ENCODE peak calls at places on chromosomes 5 and 9, in four cellular contexts. Q, T, H and A are unnamed samples.

GRCh38 chr5:115549154-115549553 is 4.6 kb upstream of the FEM1C start:
- DNase-seq in Q (peak; percentile 26), T (peak; percentile 63), H (peak; percentile 19), A (no peak)

GRCh38 chr5:132840896-132841818 is 10.7 kb upstream of the SHROOM1 start:
- DNase-seq in Q (no peak), T (no peak), H (peak; percentile 34), A (no peak)

GRCh38 chr5:159887050-159887449 is 29.2 kb upstream of the ADRA1B start:
- DNase-seq in Q (no peak), T (no peak), H (peak; percentile 15), A (no peak)

GRCh38 chr5:111511174-111512025 is 935 bp downstream of the STARD4 start:
- DNase-seq in Q (no peak), T (no peak), H (peak; percentile 40), A (no peak)

GRCh38 chr9:120655005-120655622 is 59.2 kb downstream of the MEGF9 start:
- DNase-seq in Q (no peak), T (no peak), H (peak; percentile 70), A (peak; percentile 17)

GRCh38 chr9:127277770-127278169 is 13.2 kb downstream of the GARNL3 start:
- DNase-seq in Q (no peak), T (no peak), H (no peak), A (no peak)

GRCh38 chr5:66860199-66860975 is 264.2 kb downstream of the MAST4 start:
- DNase-seq in Q (no peak), T (peak; percentile 24), H (no peak), A (no peak)

GRCh38 chr5:55160493-55161209 is 680 bp downstream of the GPX8 start:
- DNase-seq in Q (no peak), T (peak; percentile 67), H (peak; percentile 98), A (no peak)

GRCh38 chr9:109497193-109498165 is 628 bp downstream of the PTPN3 start:
- DNase-seq in Q (no peak), T (peak; percentile 49), H (no peak), A (no peak)

GRCh38 chr9:98218562-98219363 is 26.3 kb upstream of the CORO2A start:
- DNase-seq in Q (no peak), T (no peak), H (peak; percentile 27), A (no peak)

GRCh38 chr5:142587354-142587965 is 98.4 kb downstream of the FGF1 start:
- DNase-seq in Q (peak; percentile 42), T (peak; percentile 81), H (peak; percentile 59), A (no peak)

GRCh38 chr5:133391349-133392136 is 220.8 kb downstream of the FSTL4 start:
- DNase-seq in Q (no peak), T (no peak), H (no peak), A (no peak)

GRCh38 chr5:180212363-180213255 is 3.6 kb upstream of the RASGEF1C start:
- DNase-seq in Q (no peak), T (no peak), H (peak; percentile 1), A (no peak)

GRCh38 chr5:157225463-157226422 is 40.2 kb upstream of the CYFIP2 start:
- DNase-seq in Q (no peak), T (no peak), H (no peak), A (no peak)

GRCh38 chr5:87120518-87121314 is 147.0 kb upstream of the RASA1 start:
- DNase-seq in Q (no peak), T (no peak), H (peak; percentile 93), A (peak; percentile 97)

GRCh38 chr5:145637396-145637795 is 197.7 kb downstream of the PRELID2 start:
- DNase-seq in Q (no peak), T (no peak), H (peak; percentile 45), A (no peak)

GRCh38 chr5:137995077-137995746 is 37.7 kb downstream of the FAM13B start:
- DNase-seq in Q (no peak), T (no peak), H (peak; percentile 60), A (no peak)

GRCh38 chr5:25568989-25569625 is 924.3 kb upstream of the CDH10 start:
- DNase-seq in Q (peak; percentile 53), T (no peak), H (no peak), A (no peak)

GRCh38 chr9:131337131-131337848 is 47.8 kb downstream of the PLPP7 start:
- DNase-seq in Q (no peak), T (no peak), H (no peak), A (no peak)

GRCh38 chr5:132491368-132492364 is 1.1 kb upstream of the IRF1 start:
- DNase-seq in Q (no peak), T (peak; percentile 21), H (no peak), A (no peak)

GRCh38 chr5:149387982-149388381 is 8.9 kb upstream of the IL17B start:
- DNase-seq in Q (no peak), T (no peak), H (peak; percentile 84), A (no peak)

GRCh38 chr5:175784230-175784629 is 87.1 kb upstream of the CPLX2 start:
- DNase-seq in Q (no peak), T (no peak), H (no peak), A (no peak)

GRCh38 chr5:6273090-6273735 is 105.1 kb downstream of the MED10 start:
- DNase-seq in Q (no peak), T (no peak), H (no peak), A (no peak)

GRCh38 chr5:58453326-58453725 is 6.6 kb downstream of the PLK2 start:
- DNase-seq in Q (no peak), T (no peak), H (no peak), A (no peak)

GRCh38 chr5:151682751-151683331 is 3.9 kb downstream of the SPARC start:
- DNase-seq in Q (no peak), T (no peak), H (peak; percentile 43), A (no peak)

GRCh38 chr5:43075319-43076293 is 35.5 kb upstream of the ANXA2R start:
- DNase-seq in Q (no peak), T (no peak), H (no peak), A (no peak)

GRCh38 chr9:126376311-126376902 is 49.8 kb downstream of the MVB12B start:
- DNase-seq in Q (peak; percentile 28), T (peak; percentile 74), H (no peak), A (no peak)

GRCh38 chr5:5063533-5063953 is 76.6 kb upstream of the ADAMTS16 start:
- DNase-seq in Q (no peak), T (peak; percentile 14), H (no peak), A (no peak)

GRCh38 chr5:44536650-44537260 is 147.5 kb upstream of the FGF10 start:
- DNase-seq in Q (peak; percentile 6), T (peak; percentile 51), H (peak; percentile 17), A (no peak)

GRCh38 chr5:134079748-134080581 is 34.5 kb upstream of the TCF7 start:
- DNase-seq in Q (no peak), T (no peak), H (no peak), A (no peak)

DNA sequence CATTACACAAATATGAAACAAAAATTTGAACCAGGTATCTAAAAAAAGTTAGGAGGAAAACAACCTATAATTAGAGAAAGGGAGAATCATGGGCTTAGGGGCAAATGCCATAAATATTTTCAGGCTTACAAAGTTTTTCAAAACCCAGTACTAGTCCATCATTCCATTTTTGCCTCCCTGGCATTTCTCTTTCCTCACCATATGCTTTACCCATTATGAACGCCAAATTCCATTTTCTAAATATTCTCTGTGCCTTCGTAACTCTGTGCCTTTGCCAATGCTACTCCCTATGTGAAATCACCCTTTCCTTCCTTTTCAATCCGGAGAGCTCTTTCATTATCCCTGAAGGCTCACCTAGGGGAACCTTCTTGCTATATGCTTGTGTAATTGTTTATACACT is 434.1 kb downstream of the ZSWIM6 start:
- DNase-seq in Q (no peak), T (no peak), H (no peak), A (no peak)
- H3K27ac ChIP-seq in Q (no peak overlapping the region), T (no peak overlapping the region), H (no peak overlapping the region), A (no peak overlapping the region)

GRCh38 chr9:92276223-92277007 is 17.1 kb downstream of the IARS1 start:
- DNase-seq in Q (no peak), T (no peak), H (no peak), A (no peak)
- H3K36me3 ChIP-seq in Q (peaks cover 99% of the 10 kb centered on the region), T (peaks cover 31% of the 10 kb centered on the region), H (peaks cover 57% of the 10 kb centered on the region), A (peaks cover 40% of the 10 kb centered on the region)

GRCh38 chr9:107363511-107364182 is 80.6 kb downstream of the RAD23B start:
- DNase-seq in Q (no peak), T (peak; percentile 59), H (no peak), A (peak; percentile 54)

GRCh38 chr9:107368696-107369095 is 85.6 kb downstream of the RAD23B start:
- DNase-seq in Q (no peak), T (peak; percentile 23), H (no peak), A (no peak)

GRCh38 chr9:107373809-107374208 is 90.7 kb downstream of the RAD23B start:
- DNase-seq in Q (no peak), T (no peak), H (no peak), A (no peak)

GRCh38 chr9:107367727-107368502 is 84.8 kb downstream of the RAD23B start:
- DNase-seq in Q (no peak), T (no peak), H (no peak), A (no peak)
- H3K9ac ChIP-seq in Q (no peak overlapping the region), T (no peak overlapping the region), H (no peak overlapping the region), A (no peak overlapping the region)

DNA sequence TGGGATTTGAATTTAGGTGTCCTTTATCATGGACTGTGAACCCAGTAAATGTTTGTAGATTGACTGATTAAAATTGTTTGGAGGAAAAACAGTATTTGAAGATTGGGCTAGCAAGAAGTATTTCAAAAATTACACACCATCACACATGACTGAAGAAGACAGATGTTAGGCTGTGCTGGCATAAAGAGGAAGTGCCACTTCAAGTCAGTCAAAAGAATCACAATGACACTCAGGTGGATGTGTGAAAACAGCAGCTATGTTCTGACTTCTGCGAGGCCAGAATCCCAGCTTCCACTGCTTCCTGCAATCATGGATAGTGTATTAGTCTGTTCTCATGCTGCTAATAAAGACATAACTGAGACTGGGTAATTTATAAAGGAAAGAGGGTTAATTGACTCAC is 393.3 kb downstream of the DMRT2 start:
- DNase-seq in Q (no peak), T (no peak), H (no peak), A (no peak)
- H3K27ac ChIP-seq in Q (no peak overlapping the region), T (no peak overlapping the region), H (no peak overlapping the region), A (no peak overlapping the region)

GRCh38 chr9:136410500-136411287 is at the start of the genes ENTR1 and PMPCA:
- DNase-seq in Q (peak; percentile 92), T (peak; percentile 96), H (peak; percentile 85), A (peak; percentile 40)
- H3K36me3 ChIP-seq in Q (peaks cover 58% of the 10 kb centered on the region), T (peaks cover 6% of the 10 kb centered on the region), H (peaks cover 42% of the 10 kb centered on the region), A (peaks cover 37% of the 10 kb centered on the region)

GRCh38 chr5:168723037-168723436 is 143.9 kb upstream of the PANK3 start:
- DNase-seq in Q (no peak), T (no peak), H (no peak), A (no peak)

GRCh38 chr5:168721966-168722365 is 142.8 kb upstream of the PANK3 start:
- DNase-seq in Q (no peak), T (no peak), H (no peak), A (no peak)

GRCh38 chr5:168726342-168726741 is 147.2 kb upstream of the PANK3 start:
- DNase-seq in Q (no peak), T (no peak), H (no peak), A (no peak)

GRCh38 chr5:168724227-168724626 is 145.1 kb upstream of the PANK3 start:
- DNase-seq in Q (no peak), T (no peak), H (no peak), A (no peak)

DNA sequence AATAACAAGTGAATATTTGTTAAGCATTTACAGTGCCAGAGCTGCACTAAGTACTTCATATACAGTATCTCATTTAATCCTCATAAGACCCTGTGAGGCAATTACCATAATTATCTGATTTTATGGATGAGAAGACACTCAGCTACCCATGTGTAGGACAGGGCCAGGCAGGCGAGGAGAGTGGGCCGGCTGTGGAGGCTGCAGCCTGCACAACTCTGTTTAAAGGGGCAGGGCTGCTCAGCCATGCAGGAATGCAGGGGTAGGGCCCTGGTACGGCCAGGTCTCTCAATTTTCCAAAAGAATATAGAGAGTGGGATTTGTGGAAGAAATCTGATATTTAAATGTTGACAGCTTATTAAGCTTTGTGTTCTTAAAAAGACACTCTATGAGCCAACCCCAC is 142.2 kb upstream of the PANK3 start:
- DNase-seq in Q (no peak), T (no peak), H (no peak), A (no peak)
- H3K9ac ChIP-seq in Q (no peak overlapping the region), T (no peak overlapping the region), H (no peak overlapping the region), A (no peak overlapping the region)

GRCh38 chr5:173304591-173304988 is 23.6 kb downstream of the STC2 start:
- DNase-seq in Q (no peak), T (peak; percentile 31), H (no peak), A (no peak)
- H3K27ac ChIP-seq in Q (no peak overlapping the region), T (no peak overlapping the region), H (no peak overlapping the region), A (no peak overlapping the region)